ENCODE peak calls at places on chromosome 10, in four cellular contexts. One of them, this sample, is unnamed.

GRCh38 chr10:5545011-5545410 is 20.2 kb downstream of the CALML3 start:
- DNase-seq in HepG2: no peak
- DNase-seq in GM12878: no peak
- DNase-seq in K562: no peak
- DNase-seq in this sample: peak

GRCh38 chr10:27223964-27224363 is 16.6 kb downstream of the ACBD5 start:
- DNase-seq in HepG2: peak
- DNase-seq in K562: peak
- DNase-seq in GM12878: no peak
- DNase-seq in this sample: peak

GRCh38 chr10:34859170-34859569 is 44.1 kb upstream of the PARD3 start:
- DNase-seq in HepG2: peak
- DNase-seq in K562: no peak
- DNase-seq in GM12878: no peak
- DNase-seq in this sample: no peak

GRCh38 chr10:18582803-18583202 is 68.6 kb downstream of the NSUN6 start:
- DNase-seq in K562: no peak
- DNase-seq in HepG2: no peak
- DNase-seq in GM12878: no peak
- DNase-seq in this sample: no peak

GRCh38 chr10:131452926-131453771 is 141.6 kb upstream of the TCERG1L start:
- DNase-seq in K562: no peak
- DNase-seq in HepG2: no peak
- DNase-seq in GM12878: no peak
- DNase-seq in this sample: peak

GRCh38 chr10:102800601-102801335 is 36.4 kb downstream of the CYP17A1 start:
- DNase-seq in K562: no peak
- DNase-seq in HepG2: no peak
- DNase-seq in GM12878: no peak
- DNase-seq in this sample: no peak

GRCh38 chr10:97311106-97311615 is 7.9 kb upstream of the FRAT1 start:
- DNase-seq in K562: no peak
- DNase-seq in HepG2: no peak
- DNase-seq in GM12878: no peak
- DNase-seq in this sample: no peak

GRCh38 chr10:29105516-29106215 is 183.2 kb upstream of the LYZL1 start:
- DNase-seq in GM12878: no peak
- DNase-seq in K562: no peak
- DNase-seq in HepG2: peak
- DNase-seq in this sample: no peak

GRCh38 chr10:5862360-5862929 is 27.2 kb downstream of the ANKRD16 start:
- DNase-seq in HepG2: peak
- DNase-seq in K562: no peak
- DNase-seq in GM12878: peak
- DNase-seq in this sample: no peak

GRCh38 chr10:75096749-75097148 is 14.7 kb upstream of the SAMD8 start:
- DNase-seq in HepG2: no peak
- DNase-seq in K562: no peak
- DNase-seq in GM12878: no peak
- DNase-seq in this sample: no peak

GRCh38 chr10:75099952-75100763 is 11.3 kb upstream of the SAMD8 start:
- DNase-seq in K562: peak
- DNase-seq in HepG2: peak
- DNase-seq in GM12878: no peak
- DNase-seq in this sample: peak

GRCh38 chr10:75098902-75099673 is 12.4 kb upstream of the SAMD8 start:
- DNase-seq in GM12878: no peak
- DNase-seq in HepG2: no peak
- DNase-seq in K562: peak
- DNase-seq in this sample: no peak

GRCh38 chr10:75095631-75096030 is 15.8 kb upstream of the SAMD8 start:
- DNase-seq in GM12878: no peak
- DNase-seq in K562: no peak
- DNase-seq in HepG2: no peak
- DNase-seq in this sample: no peak

DNA sequence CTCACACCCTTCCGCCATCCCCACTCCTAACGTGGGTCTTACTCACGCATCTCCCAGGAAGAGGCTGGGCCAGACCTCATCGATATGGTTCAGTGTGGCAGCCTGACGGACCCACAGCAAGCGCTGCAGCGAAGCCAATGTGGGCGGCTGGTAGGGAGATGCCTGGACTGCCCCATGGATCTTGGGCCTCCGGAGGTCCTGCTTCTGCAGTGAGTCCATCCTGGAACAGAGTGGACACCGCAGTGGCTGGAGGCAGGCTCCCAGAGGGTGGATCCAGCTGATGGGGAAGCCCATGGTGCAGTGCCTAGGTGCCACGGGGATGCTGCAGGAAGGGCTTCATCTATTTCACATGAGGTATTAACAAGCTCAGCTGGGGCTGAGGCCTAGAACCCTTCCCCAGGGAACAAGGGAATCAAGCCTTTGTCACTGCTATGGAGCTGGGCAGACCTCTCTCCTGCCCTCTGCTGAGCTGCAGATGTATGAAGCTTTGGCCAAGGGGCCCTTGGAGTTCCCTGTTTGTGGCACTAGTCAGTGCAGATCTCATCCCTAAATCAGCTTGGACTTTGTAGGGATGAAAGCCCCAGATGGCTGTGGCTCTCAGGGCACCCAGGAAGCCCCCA is 13.7 kb upstream of the SAMD8 start:
- DNase-seq in K562: no peak
- DNase-seq in HepG2: peak
- DNase-seq in GM12878: no peak
- DNase-seq in this sample: no peak
- TF ChIP-seq NR2C2 in K562: no peak
- TF ChIP-seq NR2C2 in HepG2: no peak
- TF ChIP-seq NR2C2 in GM12878: no peak
- TF ChIP-seq NR2C2 in this sample: no peak

GRCh38 chr10:73743327-73743904 is 756 bp upstream of the SEC24C start:
- DNase-seq in HepG2: no peak
- DNase-seq in K562: no peak
- DNase-seq in GM12878: no peak
- DNase-seq in this sample: no peak

GRCh38 chr10:73743905-73744689 is at the start of gene SEC24C:
- DNase-seq in K562: peak
- DNase-seq in HepG2: peak
- DNase-seq in GM12878: peak
- DNase-seq in this sample: peak

GRCh38 chr10:73742454-73742734 is 1.8 kb upstream of the SEC24C start:
- DNase-seq in GM12878: no peak
- DNase-seq in HepG2: no peak
- DNase-seq in K562: no peak
- DNase-seq in this sample: no peak

GRCh38 chr10:73746721-73747120 is 2.5 kb downstream of the SEC24C start:
- DNase-seq in HepG2: no peak
- DNase-seq in K562: no peak
- DNase-seq in GM12878: no peak
- DNase-seq in this sample: no peak

GRCh38 chr10:73744690-73744994 is 470 bp downstream of the SEC24C start:
- DNase-seq in GM12878: no peak
- DNase-seq in K562: no peak
- DNase-seq in HepG2: peak
- DNase-seq in this sample: no peak
- TF ChIP-seq NR2C2 in GM12878: no peak
- TF ChIP-seq NR2C2 in K562: no peak
- TF ChIP-seq NR2C2 in HepG2: no peak
- TF ChIP-seq NR2C2 in this sample: no peak

DNA sequence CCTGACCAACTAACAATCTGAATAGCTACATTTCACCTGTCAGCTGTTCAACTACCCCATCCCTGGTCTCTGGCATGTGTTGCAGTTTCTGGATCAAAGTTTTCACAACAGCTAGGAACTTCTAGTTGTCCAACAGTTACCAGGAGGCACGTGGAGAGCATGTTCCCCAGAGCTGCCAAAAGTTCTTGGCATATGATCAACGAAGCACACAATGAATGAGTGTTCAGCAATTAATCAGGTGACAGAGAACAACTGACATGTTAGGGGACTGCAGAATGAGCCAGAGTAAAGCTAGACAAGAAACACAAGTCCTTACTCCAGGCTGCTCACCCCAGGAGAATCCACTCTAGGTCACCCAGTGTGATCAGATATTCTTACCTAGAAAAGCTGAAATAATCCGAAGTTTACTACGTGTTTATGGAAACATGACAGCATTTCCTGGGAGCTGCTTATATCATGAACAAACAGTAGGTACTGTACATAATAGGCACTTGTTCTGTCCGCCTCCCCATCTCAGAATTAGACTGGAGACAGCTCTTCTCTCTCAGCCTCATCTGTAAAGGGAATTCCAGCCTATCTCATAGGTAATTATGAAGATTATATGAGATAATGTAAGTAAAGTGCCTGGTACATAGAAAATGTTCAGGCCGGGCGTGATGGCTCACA is 50.6 kb downstream of the ZNF438 start:
- DNase-seq in GM12878: no peak
- DNase-seq in K562: no peak
- DNase-seq in HepG2: no peak
- DNase-seq in this sample: no peak
- TF ChIP-seq NR2C2 in GM12878: no peak
- TF ChIP-seq NR2C2 in K562: no peak
- TF ChIP-seq NR2C2 in HepG2: no peak
- TF ChIP-seq NR2C2 in this sample: no peak

GRCh38 chr10:133130602-133131001 is 29.4 kb upstream of the KNDC1 start:
- DNase-seq in K562: no peak
- DNase-seq in GM12878: no peak
- DNase-seq in HepG2: no peak
- DNase-seq in this sample: no peak
- TF ChIP-seq NR2C2 in K562: no peak
- TF ChIP-seq NR2C2 in GM12878: no peak
- TF ChIP-seq NR2C2 in HepG2: no peak
- TF ChIP-seq NR2C2 in this sample: no peak

GRCh38 chr10:3955954-3956617 is 171.1 kb upstream of the KLF6 start:
- DNase-seq in GM12878: no peak
- DNase-seq in K562: no peak
- DNase-seq in HepG2: no peak
- DNase-seq in this sample: peak
- TF ChIP-seq NR2C2 in GM12878: no peak
- TF ChIP-seq NR2C2 in K562: no peak
- TF ChIP-seq NR2C2 in HepG2: no peak
- TF ChIP-seq NR2C2 in this sample: no peak